ENCODE peak calls at places on chromosomes 5 and 9, in eight cellular contexts. G, F, H, P, K, O, Z and I are unnamed samples.

GRCh38 chr9:134411451-134412297 is 85.4 kb downstream of the RXRA start:
- DNase-seq in F (no peak), P (no peak), H (no peak), Z (no peak), O (no peak), K (no peak), G (no peak), I (no peak)

GRCh38 chr5:169923988-169924387 is 56.3 kb downstream of the INSYN2B start:
- DNase-seq in Z (no peak), K (no peak), H (no peak), G (no peak), F (no peak), P (no peak), O (no peak), I (no peak)

GRCh38 chr5:157172408-157172807 is 6.3 kb upstream of the GARIN3 start:
- DNase-seq in G (no peak), P (peak), H (no peak), Z (peak), F (peak), K (no peak), O (no peak), I (peak)

GRCh38 chr5:127856310-127856709 is 153.1 kb downstream of the CCDC192 start:
- DNase-seq in K (no peak), P (no peak), G (no peak), F (no peak), H (no peak), O (no peak), Z (no peak), I (no peak)

GRCh38 chr5:174030289-174030688 is 15.2 kb upstream of the NSG2 start:
- DNase-seq in G (no peak), O (no peak), K (no peak), Z (no peak), F (no peak), P (no peak), H (no peak), I (no peak)

GRCh38 chr5:79021753-79022152 is 36.6 kb upstream of the ARSB start:
- DNase-seq in P (no peak), Z (no peak), G (no peak), H (no peak), K (no peak), O (no peak), F (no peak), I (no peak)

GRCh38 chr5:55711531-55712022 is 547 bp downstream of the SLC38A9 start:
- DNase-seq in H (no peak), G (peak), F (no peak), P (no peak), K (no peak), O (no peak), Z (peak), I (no peak)

GRCh38 chr5:126816649-126817048 is 39.7 kb downstream of the LMNB1 start:
- DNase-seq in F (no peak), Z (no peak), P (no peak), O (no peak), H (no peak), K (no peak), G (no peak), I (no peak)

GRCh38 chr5:142517840-142518239 is 168.1 kb downstream of the FGF1 start:
- DNase-seq in H (no peak), Z (no peak), G (no peak), F (no peak), P (no peak), O (no peak), K (no peak), I (no peak)

GRCh38 chr9:136853596-136854112 is 1.5 kb downstream of the MAMDC4 start:
- DNase-seq in Z (no peak), P (peak), K (no peak), H (no peak), F (no peak), G (no peak), O (no peak), I (no peak)

GRCh38 chr5:170528976-170529375 is 25.2 kb downstream of the KCNIP1 start:
- DNase-seq in K (no peak), G (no peak), O (no peak), F (no peak), Z (no peak), H (no peak), P (no peak), I (no peak)

GRCh38 chr5:39569857-39570256 is 145.1 kb upstream of the DAB2 start:
- DNase-seq in P (no peak), K (no peak), O (no peak), G (no peak), F (no peak), H (no peak), Z (no peak), I (no peak)

GRCh38 chr9:14018061-14018460 is 295.9 kb downstream of the NFIB start:
- DNase-seq in K (no peak), G (no peak), H (no peak), P (no peak), F (peak), Z (no peak), O (no peak), I (no peak)

GRCh38 chr5:40846371-40846770 is 5.2 kb downstream of the CARD6 start:
- DNase-seq in G (no peak), F (no peak), Z (no peak), H (no peak), K (no peak), O (no peak), P (no peak), I (no peak)

GRCh38 chr9:21565137-21565536 is 83.0 kb upstream of the IFNE start:
- DNase-seq in P (no peak), Z (no peak), F (no peak), G (no peak), K (no peak), H (no peak), O (no peak), I (no peak)

GRCh38 chr5:53059281-53059680 is 50.3 kb downstream of the MOCS2 start:
- DNase-seq in F (peak), H (no peak), G (no peak), Z (no peak), K (no peak), O (no peak), P (no peak), I (no peak)

GRCh38 chr5:149646564-149646963 is 65.3 kb downstream of the ARHGEF37 start:
- DNase-seq in O (no peak), Z (peak), K (no peak), F (peak), G (no peak), P (no peak), H (no peak), I (no peak)

GRCh38 chr5:107671742-107672211 is 1.0 kb upstream of the EFNA5 start:
- DNase-seq in G (no peak), Z (no peak), P (no peak), F (peak), O (no peak), K (no peak), H (no peak), I (no peak)

GRCh38 chr9:128877852-128878251 is 3.9 kb downstream of the KYAT1 start:
- DNase-seq in Z (no peak), G (no peak), O (no peak), P (no peak), H (no peak), K (no peak), F (no peak), I (no peak)

GRCh38 chr5:97164846-97165245 is 18.2 kb downstream of the RIOK2 start:
- DNase-seq in Z (no peak), F (no peak), H (no peak), O (no peak), K (no peak), G (no peak), P (no peak), I (no peak)

GRCh38 chr9:90942555-90942954 is 140.9 kb downstream of the SYK start:
- DNase-seq in F (peak), H (no peak), P (no peak), O (no peak), Z (no peak), G (no peak), K (no peak), I (no peak)

GRCh38 chr9:135300346-135301141 is 179.0 kb upstream of the PPP1R26 start:
- DNase-seq in G (no peak), O (no peak), H (no peak), F (peak), K (no peak), P (no peak), Z (no peak), I (no peak)

GRCh38 chr5:71719092-71719964 is at the start of gene CARTPT:
- DNase-seq in P (no peak), K (no peak), F (peak), G (peak), H (no peak), O (no peak), Z (no peak), I (no peak)